ENCODE peak calls at places on chromosomes 4 and X, in seven cellular contexts. M is IMR-90, R is H9, X is neuronal stem cell, T is H1, E is trophoblast cell, B is mesenchymal stem cell. U is an unnamed sample.

GRCh38 chr4:73922766-73923630 is 53.8 kb downstream of the CXCL1 start:
- DNase-seq in M (peak; percentile 59), R (no peak), X (no peak), T (no peak), E (no peak), B (peak; percentile 54), U (no peak)

GRCh38 chrX:50081282-50081955 is 119.4 kb downstream of the AKAP4 start:
- DNase-seq in M (peak; percentile 13), R (peak; percentile 34), X (no peak), T (no peak), E (peak; percentile 1), B (peak; percentile 12), U (peak; percentile 56)

GRCh38 chr4:52996261-52997131 is 134.4 kb downstream of the RASL11B start:
- DNase-seq in M (peak; percentile 67), R (no peak), X (no peak), T (no peak), E (no peak), B (peak; percentile 92), U (no peak)

GRCh38 chrX:34880656-34881055 is 61.9 kb upstream of the FAM47B start:
- DNase-seq in M (peak; percentile 74), R (no peak), X (no peak), T (no peak), E (peak; percentile 4), B (peak; percentile 20), U (no peak)

GRCh38 chrX:96919672-96920071 is 36.0 kb downstream of the RPA4 start:
- DNase-seq in M (no peak), R (no peak), X (no peak), T (no peak), E (no peak), B (no peak), U (no peak)

GRCh38 chr4:112183252-112183651 is 38.0 kb downstream of the FAM241A start:
- DNase-seq in M (peak; percentile 30), R (no peak), X (no peak), T (no peak), E (no peak), B (no peak), U (no peak)

GRCh38 chrX:115632455-115632854 is 71.5 kb downstream of the PLS3 start:
- DNase-seq in M (peak; percentile 61), R (no peak), X (no peak), T (no peak), E (no peak), B (no peak), U (no peak)

GRCh38 chrX:88437563-88437962 is 309.5 kb upstream of the CPXCR1 start:
- DNase-seq in M (no peak), R (no peak), X (no peak), T (no peak), E (no peak), B (no peak), U (no peak)

GRCh38 chr4:137861682-137862081 is 329.4 kb upstream of the PCDH18 start:
- DNase-seq in M (peak; percentile 29), R (no peak), X (no peak), T (no peak), E (no peak), B (peak; percentile 24), U (peak; percentile 2)

GRCh38 chr4:135065366-135065765 is 863.8 kb upstream of the PABPC4L start:
- DNase-seq in M (no peak), R (no peak), X (no peak), T (no peak), E (no peak), B (no peak), U (no peak)

GRCh38 chr4:141899541-141899940 is 263.2 kb downstream of the IL15 start:
- DNase-seq in M (no peak), R (no peak), X (no peak), T (no peak), E (no peak), B (no peak), U (no peak)

GRCh38 chr4:177667687-177668086 is 225.4 kb upstream of the AGA start:
- DNase-seq in M (no peak), R (no peak), X (no peak), T (no peak), E (no peak), B (no peak), U (no peak)

GRCh38 chr4:185665655-185666054 is 130.3 kb upstream of the PDLIM3 start:
- DNase-seq in M (no peak), R (no peak), X (no peak), T (no peak), E (no peak), B (no peak), U (no peak)

GRCh38 chrX:41720125-41720780 is 3.7 kb upstream of the GPR82 start:
- DNase-seq in M (peak; percentile 41), R (no peak), X (no peak), T (no peak), E (no peak), B (peak; percentile 12), U (no peak)

GRCh38 chrX:151675121-151675746 is 20.0 kb upstream of the PRRG3 start:
- DNase-seq in M (no peak), R (no peak), X (no peak), T (no peak), E (no peak), B (no peak), U (peak; percentile 8)

GRCh38 chr4:61201562-61202099 is 1.5 kb downstream of the ADGRL3 start:
- DNase-seq in M (no peak), R (no peak), X (no peak), T (no peak), E (no peak), B (peak; percentile 44), U (peak; percentile 36)

GRCh38 chr4:168380290-168380689 is 61.7 kb upstream of the DDX60 start:
- DNase-seq in M (no peak), R (no peak), X (no peak), T (no peak), E (no peak), B (no peak), U (no peak)

GRCh38 chrX:111376897-111377601 is 34.9 kb downstream of the DCX start:
- DNase-seq in M (no peak), R (peak; percentile 48), X (peak; percentile 40), T (no peak), E (peak; percentile 19), B (no peak), U (peak; percentile 82)

GRCh38 chr4:7202391-7202790 is 10.1 kb downstream of the SORCS2 start:
- DNase-seq in M (peak; percentile 37), R (no peak), X (no peak), T (no peak), E (no peak), B (no peak), U (no peak)

GRCh38 chrX:121579016-121579760 is 531.8 kb downstream of the GLUD2 start:
- DNase-seq in M (no peak), R (no peak), X (no peak), T (no peak), E (peak; percentile 12), B (no peak), U (peak; percentile 7)

GRCh38 chr4:153538408-153539057 is 72.4 kb downstream of the TMEM131L start:
- DNase-seq in M (peak; percentile 26), R (no peak), X (no peak), T (no peak), E (no peak), B (no peak), U (no peak)

GRCh38 chr4:92551616-92552015 is 247.8 kb downstream of the GRID2 start:
- DNase-seq in M (no peak), R (no peak), X (no peak), T (no peak), E (no peak), B (no peak), U (no peak)

GRCh38 chrX:136047001-136047642 is 61.9 kb downstream of the SLC9A6 start:
- DNase-seq in M (peak; percentile 42), R (no peak), X (no peak), T (no peak), E (no peak), B (peak; percentile 47), U (no peak)

GRCh38 chr4:173515458-173515857 is 14.6 kb downstream of the HAND2 start:
- DNase-seq in M (no peak), R (no peak), X (no peak), T (no peak), E (no peak), B (no peak), U (no peak)

GRCh38 chr4:78459327-78459726 is 92.2 kb upstream of the ANXA3 start:
- DNase-seq in M (no peak), R (no peak), X (no peak), T (no peak), E (no peak), B (no peak), U (no peak)

GRCh38 chr4:64361399-64361740 is 47.9 kb downstream of the TECRL start:
- DNase-seq in M (no peak), R (no peak), X (no peak), T (no peak), E (no peak), B (no peak), U (no peak)
- H3K27ac ChIP-seq in M (no peak overlapping the region), R (no peak overlapping the region), X (no peak overlapping the region), T (no peak overlapping the region), E (no peak overlapping the region), B (no peak overlapping the region), U (no peak overlapping the region)

GRCh38 chr4:57094482-57095223 is 15.5 kb downstream of the IGFBP7 start:
- DNase-seq in M (peak; percentile 74), R (no peak), X (no peak), T (no peak), E (no peak), B (peak; percentile 86), U (no peak)
- H3K4me1 ChIP-seq in M (peaks cover 28% of the 10 kb centered on the region), R (no peaks in the 10 kb centered on the region), X (peaks cover 3% of the 10 kb centered on the region), T (no peaks in the 10 kb centered on the region), E (peaks cover 20% of the 10 kb centered on the region), B (peaks cover 17% of the 10 kb centered on the region), U (no peaks in the 10 kb centered on the region)

GRCh38 chr4:120826449-120826848 is 96.1 kb downstream of the PRDM5 start:
- DNase-seq in M (no peak), R (no peak), X (no peak), T (no peak), E (no peak), B (peak; percentile 3), U (no peak)

GRCh38 chr4:120826853-120827252 is 95.7 kb downstream of the PRDM5 start:
- DNase-seq in M (no peak), R (no peak), X (no peak), T (no peak), E (no peak), B (no peak), U (no peak)

GRCh38 chr4:120835342-120835741 is 87.2 kb downstream of the PRDM5 start:
- DNase-seq in M (no peak), R (no peak), X (no peak), T (no peak), E (no peak), B (no peak), U (no peak)

GRCh38 chr4:120829113-120829831 is 93.3 kb downstream of the PRDM5 start:
- DNase-seq in M (peak; percentile 70), R (no peak), X (no peak), T (no peak), E (no peak), B (peak; percentile 27), U (no peak)

DNA sequence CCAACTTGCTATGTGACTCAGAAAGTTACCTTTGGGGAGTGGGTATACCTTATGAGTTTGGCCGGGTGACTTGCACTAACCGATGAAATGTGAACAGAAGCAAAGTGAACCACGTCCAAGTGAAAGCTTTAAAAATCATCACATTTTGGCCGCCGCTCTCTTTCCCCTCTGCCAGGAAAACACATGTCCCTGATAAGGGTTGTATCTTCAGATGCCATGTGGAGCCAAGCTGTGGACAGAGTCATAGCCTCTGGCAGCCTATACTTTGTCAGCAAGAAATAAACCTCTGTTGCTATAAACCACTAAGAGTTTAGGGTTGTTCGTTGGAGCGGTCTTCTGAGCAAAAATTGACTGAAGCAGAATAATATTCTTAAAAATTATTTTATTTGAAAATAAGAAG is 92.3 kb downstream of the PRDM5 start:
- DNase-seq in M (peak; percentile 21), R (no peak), X (no peak), T (no peak), E (no peak), B (no peak), U (no peak)
- H2BK5ac ChIP-seq in M (no peak overlapping the region), R (no peak overlapping the region), X (no peak overlapping the region), T (no peak overlapping the region), E (no peak overlapping the region), B (no peak overlapping the region), U (no peak overlapping the region)

GRCh38 chr4:88240297-88240714 is 44.1 kb downstream of the PPM1K start:
- DNase-seq in M (no peak), R (no peak), X (no peak), T (no peak), E (no peak), B (no peak), U (no peak)
- H3K27ac ChIP-seq in M (no peak overlapping the region), R (no peak overlapping the region), X (no peak overlapping the region), T (no peak overlapping the region), E (no peak overlapping the region), B (no peak overlapping the region), U (no peak overlapping the region)

U was measured in mesendoderm.